ENCODE peak calls at places on chromosome 3, in four cellular contexts. K is thyroid gland, V is T-helper 1 cell, U is HT1080. X is an unnamed sample.
A peak's percentile ranks its signal among the peaks of the same experiment; 100 is the strongest.

GRCh38 chr3:72133329-72134011 is 348.5 kb upstream of the PROK2 start:
- DNase-seq in K (no peak), V (no peak), U (no peak), X (peak; percentile 43)

GRCh38 chr3:58064923-58065638 is 56.9 kb downstream of the FLNB start:
- DNase-seq in K (no peak), V (no peak), U (no peak), X (no peak)

GRCh38 chr3:144039661-144040060 is 68.0 kb downstream of the DIPK2A start:
- DNase-seq in K (no peak), V (no peak), U (peak; percentile 71), X (no peak)

GRCh38 chr3:69305011-69305410 is 80.9 kb downstream of the FRMD4B start:
- DNase-seq in K (no peak), V (no peak), U (peak; percentile 72), X (no peak)

GRCh38 chr3:183381179-183381578 is 47.2 kb downstream of the MCF2L2 start:
- DNase-seq in K (no peak), V (no peak), U (peak; percentile 67), X (no peak)

GRCh38 chr3:2156244-2156847 is 57.7 kb downstream of the CNTN4 start:
- DNase-seq in K (peak; percentile 19), V (no peak), U (peak; percentile 17), X (peak; percentile 72)

GRCh38 chr3:119967353-119968006 is 126.8 kb downstream of the GSK3B start:
- DNase-seq in K (no peak), V (no peak), U (no peak), X (no peak)

GRCh38 chr3:110815008-110815583 is 256.5 kb upstream of the NECTIN3 start:
- DNase-seq in K (no peak), V (no peak), U (peak; percentile 99), X (no peak)

GRCh38 chr3:100231668-100232067 is 29.1 kb upstream of the TBC1D23 start:
- DNase-seq in K (no peak), V (no peak), U (no peak), X (no peak)

GRCh38 chr3:102163039-102163817 is 271.6 kb upstream of the ZPLD1 start:
- DNase-seq in K (peak; percentile 40), V (no peak), U (peak; percentile 31), X (peak; percentile 18)

GRCh38 chr3:177037241-177037640 is 160.0 kb downstream of the TBL1XR1 start:
- DNase-seq in K (no peak), V (no peak), U (peak; percentile 54), X (no peak)

GRCh38 chr3:53232641-53233377 is 23.0 kb downstream of the TKT start:
- DNase-seq in K (no peak), V (no peak), U (no peak), X (no peak)

GRCh38 chr3:171556133-171556532 is 95.9 kb upstream of the TNIK start:
- DNase-seq in K (peak; percentile 65), V (no peak), U (no peak), X (peak; percentile 51)

GRCh38 chr3:108125550-108126071 is 34.8 kb upstream of the CD47 start:
- DNase-seq in K (peak; percentile 56), V (peak; percentile 37), U (no peak), X (no peak)

GRCh38 chr3:114706591-114707224 is 412.9 kb downstream of the TIGIT start:
- DNase-seq in K (peak; percentile 5), V (no peak), U (peak; percentile 85), X (no peak)

GRCh38 chr3:16665282-16665741 is 60.1 kb upstream of the DAZL start:
- DNase-seq in K (no peak), V (no peak), U (peak; percentile 49), X (no peak)

GRCh38 chr3:140753865-140754754 is 76.2 kb downstream of the TRIM42 start:
- DNase-seq in K (no peak), V (no peak), U (peak; percentile 59), X (no peak)

GRCh38 chr3:60877188-60877587 is 374.1 kb downstream of the FHIT start:
- DNase-seq in K (no peak), V (no peak), U (no peak), X (no peak)

GRCh38 chr3:151631946-151632345 is 101.8 kb upstream of the AADACL2 start:
- DNase-seq in K (no peak), V (no peak), U (no peak), X (no peak)

GRCh38 chr3:39154323-39155021 is 1.1 kb upstream of the CSRNP1 start:
- DNase-seq in K (peak; percentile 87), V (no peak), U (no peak), X (peak; percentile 48)

GRCh38 chr3:525415-525814 is 328.9 kb downstream of the CHL1 start:
- DNase-seq in K (no peak), V (no peak), U (no peak), X (no peak)

GRCh38 chr3:42032693-42033349 is 58.3 kb upstream of the TRAK1 start:
- DNase-seq in K (peak; percentile 82), V (no peak), U (peak; percentile 75), X (peak; percentile 97)

GRCh38 chr3:171953300-171954022 is 85.9 kb upstream of the FNDC3B start:
- DNase-seq in K (no peak), V (no peak), U (no peak), X (no peak)

GRCh38 chr3:101992861-101993260 is 143.5 kb downstream of the NFKBIZ start:
- DNase-seq in K (no peak), V (no peak), U (no peak), X (no peak)

GRCh38 chr3:125119752-125120369 is 64.1 kb upstream of the HEG1 start:
- DNase-seq in K (no peak), V (no peak), U (no peak), X (peak; percentile 33)

GRCh38 chr3:119918992-119919933 is 137.4 kb downstream of the NR1I2 start:
- DNase-seq in K (no peak), V (no peak), U (peak; percentile 42), X (no peak)

X was measured in testis.